ENCODE peak calls at places on chromosomes 4 and X, in ten cellular contexts. N, A, V, E, H, U, W, R, K and S are unnamed samples.

GRCh38 chr4:677431-678293 is 3.3 kb downstream of the MYL5 start:
- DNase-seq in K (no peak), N (no peak), W (no peak), R (no peak), H (peak), V (peak), A (no peak), U (no peak), E (no peak), S (peak)

GRCh38 chrX:114903618-114904017 is 113.8 kb downstream of the IL13RA2 start:
- DNase-seq in W (no peak), V (peak), E (no peak), R (no peak), N (no peak), K (no peak), A (no peak), H (no peak), U (no peak), S (no peak)

GRCh38 chrX:55326985-55327384 is 62.3 kb upstream of the PAGE3 start:
- DNase-seq in E (no peak), U (no peak), A (no peak), V (no peak), N (no peak), W (no peak), R (no peak), H (no peak), K (no peak), S (no peak)

GRCh38 chr4:108113229-108113628 is 55.5 kb downstream of the LEF1 start:
- DNase-seq in V (no peak), H (peak), N (peak), K (no peak), W (no peak), A (no peak), E (no peak), U (no peak), R (no peak), S (no peak)

GRCh38 chrX:97074400-97074799 is 190.7 kb downstream of the RPA4 start:
- DNase-seq in N (no peak), R (no peak), U (no peak), H (no peak), K (peak), E (no peak), A (peak), V (peak), W (no peak), S (peak)

GRCh38 chr4:55399581-55399980 is 3.8 kb downstream of the TMEM165 start:
- DNase-seq in W (no peak), A (no peak), K (no peak), V (no peak), U (no peak), H (no peak), E (no peak), N (no peak), R (no peak), S (no peak)

GRCh38 chr4:86496094-86497060 is 97.7 kb upstream of the PTPN13 start:
- DNase-seq in A (peak), N (no peak), U (peak), E (peak), H (peak), V (peak), R (peak), W (no peak), K (peak), S (peak)

GRCh38 chr4:122652379-122652778 is 31.5 kb upstream of the IL21 start:
- DNase-seq in W (no peak), U (peak), A (peak), H (peak), R (peak), K (peak), V (peak), E (no peak), N (peak), S (peak)

GRCh38 chrX:1212532-1212931 is at the start of gene CRLF2:
- DNase-seq in H (peak), U (no peak), K (peak), E (no peak), V (no peak), A (no peak), W (no peak), R (no peak), N (no peak), S (peak)

GRCh38 chrX:131060147-131060546 is 2.0 kb downstream of the ARHGAP36 start:
- DNase-seq in W (no peak), N (no peak), U (no peak), A (no peak), H (no peak), K (no peak), E (no peak), V (no peak), R (no peak), S (no peak)

GRCh38 chr4:25552580-25553271 is 102.9 kb upstream of the SLC34A2 start:
- DNase-seq in V (no peak), W (no peak), N (no peak), A (no peak), R (no peak), U (no peak), H (no peak), K (no peak), E (no peak), S (peak)